ENCODE peak calls at places on chromosomes 2 and 18, in five cellular contexts. H is stimulated activated CD4-positive, alpha-beta T cell treated with anti-CD3 and anti-CD28 coated beads, Interleukin-2, amount 100 ng/mL, for 4 hours; P is Kasumi-1; L is CD4-positive, CD25-positive, alpha-beta regulatory T cell; K is sciatic nerve. Q is an unnamed sample.

GRCh38 chr2:158024288-158024898 is 77.3 kb upstream of the UPP2 start:
- DNase-seq in H (peak; percentile 29), P (peak; percentile 74), L (no peak), K (peak; percentile 69), Q (peak; percentile 43)

GRCh38 chr18:63511285-63511684 is 30.9 kb upstream of the SERPINB12 start:
- DNase-seq in H (no peak), P (peak; percentile 80), L (no peak), K (no peak), Q (no peak)

GRCh38 chr2:63975437-63976124 is 43.6 kb downstream of the VPS54 start:
- DNase-seq in H (no peak), P (no peak), L (no peak), K (no peak), Q (no peak)

GRCh38 chr2:143205106-143205764 is 76.0 kb downstream of the ARHGAP15 start:
- DNase-seq in H (no peak), P (peak; percentile 81), L (no peak), K (no peak), Q (peak; percentile 56)

GRCh38 chr2:135832891-135833290 is 4.1 kb downstream of the LCT start:
- DNase-seq in H (no peak), P (no peak), L (no peak), K (no peak), Q (no peak)

GRCh38 chr2:8316356-8316755 is 365.5 kb upstream of the ID2 start:
- DNase-seq in H (no peak), P (no peak), L (no peak), K (no peak), Q (no peak)

GRCh38 chr2:121771976-121772742 is 16.7 kb downstream of the TSN start:
- DNase-seq in H (no peak), P (no peak), L (no peak), K (no peak), Q (no peak)

GRCh38 chr18:68221116-68221724 is 493.7 kb downstream of the TMX3 start:
- DNase-seq in H (no peak), P (no peak), L (no peak), K (no peak), Q (no peak)

GRCh38 chr2:239991689-239992314 is 33.3 kb downstream of the NDUFA10 start:
- DNase-seq in H (no peak), P (peak; percentile 45), L (no peak), K (no peak), Q (peak; percentile 42)

GRCh38 chr18:13256444-13257305 is 38.1 kb downstream of the LDLRAD4 start:
- DNase-seq in H (no peak), P (no peak), L (no peak), K (peak; percentile 40), Q (no peak)

GRCh38 chr2:111703759-111704158 is 180.2 kb downstream of the ANAPC1 start:
- DNase-seq in H (no peak), P (no peak), L (no peak), K (no peak), Q (no peak)

GRCh38 chr18:31657823-31658669 is 26.3 kb downstream of the B4GALT6 start:
- DNase-seq in H (no peak), P (no peak), L (no peak), K (no peak), Q (no peak)

GRCh38 chr2:163751696-163752095 is 15.9 kb upstream of the FIGN start:
- DNase-seq in H (no peak), P (no peak), L (no peak), K (no peak), Q (no peak)

GRCh38 chr18:59055345-59056032 is 84.2 kb upstream of the SEC11C start:
- DNase-seq in H (no peak), P (no peak), L (no peak), K (no peak), Q (no peak)

GRCh38 chr2:76498387-76498786 is 787.7 kb upstream of the GCFC2 start:
- DNase-seq in H (no peak), P (no peak), L (no peak), K (no peak), Q (no peak)

GRCh38 chr2:156476021-156476420 is 39.8 kb downstream of the GPD2 start:
- DNase-seq in H (no peak), P (no peak), L (no peak), K (no peak), Q (no peak)

Q was measured in CD4-positive, alpha-beta memory T cell.